ENCODE peak calls at places on chromosomes 6 and 20, in six cellular contexts. I, T, P, C, W and N are unnamed samples.

GRCh38 chr6:133062077-133062476 is 179.1 kb upstream of the EYA4 start:
- DNase-seq in I (no peak), T (no peak), P (no peak), C (no peak), W (no peak), N (no peak)

GRCh38 chr20:9573598-9573997 is 59.2 kb downstream of the LAMP5 start:
- DNase-seq in I (no peak), T (no peak), P (no peak), C (peak; percentile 29), W (no peak), N (no peak)

GRCh38 chr6:38272222-38272621 is 367.5 kb downstream of the BTBD9 start:
- DNase-seq in I (no peak), T (no peak), P (no peak), C (no peak), W (no peak), N (no peak)

GRCh38 chr20:34271961-34272360 is 30.7 kb downstream of the ASIP start:
- DNase-seq in I (no peak), T (no peak), P (no peak), C (no peak), W (no peak), N (no peak)

GRCh38 chr6:107712523-107713213 is 111.4 kb downstream of the SCML4 start:
- DNase-seq in I (peak; percentile 28), T (no peak), P (no peak), C (no peak), W (no peak), N (no peak)

GRCh38 chr6:151294561-151295101 is 54.9 kb downstream of the AKAP12 start:
- DNase-seq in I (no peak), T (no peak), P (no peak), C (no peak), W (no peak), N (no peak)

GRCh38 chr6:29516108-29516507 is 28.4 kb upstream of the MAS1L start:
- DNase-seq in I (no peak), T (no peak), P (no peak), C (no peak), W (peak; percentile 50), N (no peak)

GRCh38 chr20:34638532-34638931 is 38.4 kb downstream of the PIGU start:
- DNase-seq in I (no peak), T (no peak), P (no peak), C (no peak), W (no peak), N (no peak)

GRCh38 chr6:101294676-101295075 is 98.8 kb upstream of the GRIK2 start:
- DNase-seq in I (no peak), T (no peak), P (no peak), C (no peak), W (no peak), N (no peak)

GRCh38 chr6:89281779-89282246 is 33.3 kb downstream of the GABRR2 start:
- DNase-seq in I (peak; percentile 46), T (no peak), P (peak; percentile 23), C (no peak), W (no peak), N (no peak)

GRCh38 chr20:57374931-57375651 is 16.1 kb upstream of the RBM38 start:
- DNase-seq in I (no peak), T (no peak), P (no peak), C (no peak), W (no peak), N (no peak)

GRCh38 chr20:3685341-3685740 is 3.5 kb upstream of the ADAM33 start:
- DNase-seq in I (no peak), T (no peak), P (no peak), C (no peak), W (no peak), N (no peak)

GRCh38 chr6:127786109-127786508 is 114.7 kb downstream of the THEMIS start:
- DNase-seq in I (no peak), T (no peak), P (no peak), C (no peak), W (no peak), N (no peak)

GRCh38 chr6:158158123-158158522 is 9.9 kb downstream of the SERAC1 start:
- DNase-seq in I (no peak), T (no peak), P (no peak), C (no peak), W (no peak), N (no peak)

GRCh38 chr6:73372516-73372915 is 2.8 kb upstream of the OOEP start:
- DNase-seq in I (no peak), T (no peak), P (no peak), C (no peak), W (no peak), N (no peak)

GRCh38 chr6:16429669-16430068 is 191.3 kb downstream of the GMPR start:
- DNase-seq in I (no peak), T (no peak), P (no peak), C (no peak), W (no peak), N (no peak)

GRCh38 chr20:63265891-63266515 is 6.6 kb upstream of the ARFGAP1 start:
- DNase-seq in I (no peak), T (no peak), P (no peak), C (no peak), W (no peak), N (no peak)

GRCh38 chr6:170446841-170447560 is 106.1 kb downstream of the PSMB1 start:
- DNase-seq in I (no peak), T (no peak), P (no peak), C (no peak), W (no peak), N (no peak)

GRCh38 chr6:52550014-52550575 is 26.8 kb downstream of the TRAM2 start:
- DNase-seq in I (no peak), T (no peak), P (no peak), C (no peak), W (peak; percentile 49), N (no peak)

GRCh38 chr6:13261464-13261994 is 66.8 kb downstream of the TBC1D7 start:
- DNase-seq in I (no peak), T (no peak), P (no peak), C (no peak), W (no peak), N (no peak)

GRCh38 chr6:89360415-89360999 is 8.0 kb upstream of the UBE2J1 start:
- DNase-seq in I (no peak), T (no peak), P (no peak), C (no peak), W (no peak), N (no peak)

GRCh38 chr6:144346719-144347446 is 61.7 kb downstream of the UTRN start:
- DNase-seq in I (no peak), T (no peak), P (no peak), C (no peak), W (no peak), N (no peak)

GRCh38 chr20:34112600-34113061 is 588 bp upstream of the EIF2S2 start:
- DNase-seq in I (peak; percentile 46), T (no peak), P (peak; percentile 37), C (no peak), W (peak; percentile 31), N (no peak)